ENCODE peak calls at places on chromosomes 5 and 9, in seven cellular contexts. O is NCI-H524, C is C1 segment of cervical spinal cord, X is cardiac fibroblast, T is lung, A is A172, L is B cell. J is an unnamed sample.

GRCh38 chr9:114305189-114305555 is 17.7 kb upstream of the ORM1 start:
- DNase-seq in O (no peak), C (no peak), X (no peak), T (no peak), A (no peak), L (no peak), J (no peak)

GRCh38 chr9:107733530-107733907 is 243.9 kb upstream of the KLF4 start:
- DNase-seq in O (no peak), C (peak), X (peak), T (no peak), A (no peak), L (no peak), J (no peak)

GRCh38 chr5:57184322-57184721 is 10.5 kb downstream of the GPBP1 start:
- DNase-seq in O (peak), C (no peak), X (no peak), T (no peak), A (no peak), L (no peak), J (no peak)

GRCh38 chr5:138789771-138790242 is 36.6 kb downstream of the CTNNA1 start:
- DNase-seq in O (peak), C (no peak), X (peak), T (no peak), A (peak), L (no peak), J (peak)

GRCh38 chr5:100676807-100677631 is 141.8 kb downstream of the FAM174A start:
- DNase-seq in O (no peak), C (no peak), X (peak), T (no peak), A (peak), L (no peak), J (no peak)

GRCh38 chr5:64221911-64222310 is 56.3 kb downstream of the RNF180 start:
- DNase-seq in O (no peak), C (no peak), X (no peak), T (no peak), A (no peak), L (no peak), J (no peak)

GRCh38 chr5:123371575-123372179 is 51.5 kb downstream of the CEP120 start:
- DNase-seq in O (no peak), C (no peak), X (peak), T (peak), A (peak), L (peak), J (no peak)

GRCh38 chr5:80941496-80941895 is 18.7 kb upstream of the RASGRF2 start:
- DNase-seq in O (no peak), C (no peak), X (no peak), T (no peak), A (no peak), L (no peak), J (no peak)

GRCh38 chr5:144187699-144188294 is 17.1 kb downstream of the KCTD16 start:
- DNase-seq in O (no peak), C (no peak), X (peak), T (peak), A (peak), L (peak), J (no peak)

GRCh38 chr5:145479862-145480261 is 355.3 kb downstream of the PRELID2 start:
- DNase-seq in O (no peak), C (no peak), X (peak), T (no peak), A (no peak), L (no peak), J (no peak)

GRCh38 chr5:31664566-31664965 is 25.6 kb downstream of the PDZD2 start:
- DNase-seq in O (peak), C (no peak), X (peak), T (no peak), A (peak), L (no peak), J (no peak)

GRCh38 chr9:115373000-115373709 is 255.2 kb upstream of the TNC start:
- DNase-seq in O (no peak), C (no peak), X (peak), T (no peak), A (peak), L (no peak), J (peak)

GRCh38 chr5:1724822-1725602 is 74.6 kb downstream of the MRPL36 start:
- DNase-seq in O (no peak), C (no peak), X (peak), T (no peak), A (no peak), L (no peak), J (no peak)

GRCh38 chr5:9621379-9621903 is 8.7 kb downstream of the TAS2R1 start:
- DNase-seq in O (no peak), C (no peak), X (peak), T (no peak), A (peak), L (no peak), J (no peak)

GRCh38 chr9:115152281-115152680 is 34.3 kb upstream of the TNC start:
- DNase-seq in O (no peak), C (no peak), X (no peak), T (no peak), A (no peak), L (no peak), J (no peak)

GRCh38 chr9:37415011-37415719 is 7.3 kb upstream of the GRHPR start:
- DNase-seq in O (peak), C (peak), X (peak), T (peak), A (peak), L (peak), J (no peak)

GRCh38 chr5:14954620-14955343 is 83.2 kb upstream of the ANKH start:
- DNase-seq in O (no peak), C (no peak), X (no peak), T (no peak), A (no peak), L (no peak), J (no peak)

GRCh38 chr5:1731091-1731639 is 68.5 kb downstream of the MRPL36 start:
- DNase-seq in O (no peak), C (no peak), X (no peak), T (no peak), A (no peak), L (no peak), J (no peak)

GRCh38 chr9:6354072-6354686 is 26.0 kb downstream of the TPD52L3 start:
- DNase-seq in O (peak), C (no peak), X (peak), T (no peak), A (peak), L (peak), J (peak)

GRCh38 chr5:147782053-147783028 is at the start of gene JAKMIP2:
- DNase-seq in O (peak), C (peak), X (peak), T (peak), A (peak), L (peak), J (no peak)

GRCh38 chr5:141313711-141314110 is 6.9 kb downstream of the TAF7 start:
- DNase-seq in O (no peak), C (no peak), X (no peak), T (no peak), A (no peak), L (no peak), J (no peak)

GRCh38 chr9:123448247-123448646 is 92.2 kb downstream of the CRB2 start:
- DNase-seq in O (no peak), C (no peak), X (no peak), T (no peak), A (no peak), L (no peak), J (no peak)

GRCh38 chr5:113331201-113331551 is 103.6 kb downstream of the TSSK1B start:
- DNase-seq in O (peak), C (no peak), X (peak), T (no peak), A (peak), L (no peak), J (no peak)

GRCh38 chr5:169442354-169443248 is 141.0 kb upstream of the SPDL1 start:
- DNase-seq in O (no peak), C (no peak), X (peak), T (no peak), A (no peak), L (no peak), J (no peak)

GRCh38 chr5:6181147-6181729 is 197.1 kb downstream of the MED10 start:
- DNase-seq in O (no peak), C (no peak), X (no peak), T (no peak), A (no peak), L (no peak), J (no peak)

GRCh38 chr9:73155389-73155788 is 3.7 kb downstream of the ANXA1 start:
- DNase-seq in O (no peak), C (no peak), X (no peak), T (no peak), A (no peak), L (no peak), J (no peak)

GRCh38 chr9:105385372-105385985 is 62.4 kb upstream of the FSD1L start:
- DNase-seq in O (no peak), C (peak), X (peak), T (no peak), A (peak), L (peak), J (peak)

GRCh38 chr9:14111670-14112069 is 202.3 kb downstream of the NFIB start:
- DNase-seq in O (no peak), C (no peak), X (peak), T (no peak), A (no peak), L (no peak), J (no peak)

GRCh38 chr9:133604856-133605255 is 4.3 kb downstream of the FAM163B start:
- DNase-seq in O (no peak), C (no peak), X (no peak), T (no peak), A (no peak), L (no peak), J (no peak)

GRCh38 chr5:172837640-172838039 is 3.6 kb downstream of the ERGIC1 start:
- DNase-seq in O (no peak), C (no peak), X (no peak), T (peak), A (no peak), L (peak), J (peak)

GRCh38 chr5:157748740-157749461 is 5.4 kb downstream of the LSM11 start:
- DNase-seq in O (no peak), C (no peak), X (peak), T (no peak), A (peak), L (no peak), J (no peak)

GRCh38 chr9:86902606-86903460 is 44.5 kb downstream of the GAS1 start:
- DNase-seq in O (no peak), C (no peak), X (no peak), T (no peak), A (no peak), L (no peak), J (no peak)

GRCh38 chr5:96934291-96934694 is 1.6 kb upstream of the LNPEP start:
- DNase-seq in O (no peak), C (no peak), X (peak), T (no peak), A (no peak), L (no peak), J (no peak)

GRCh38 chr5:108003178-108003577 is 332.4 kb upstream of the EFNA5 start:
- DNase-seq in O (no peak), C (no peak), X (peak), T (no peak), A (peak), L (no peak), J (no peak)

GRCh38 chr9:101693937-101694336 is 44.5 kb downstream of the GRIN3A start:
- DNase-seq in O (no peak), C (no peak), X (no peak), T (no peak), A (no peak), L (no peak), J (no peak)

GRCh38 chr5:154201108-154201769 is 10.7 kb downstream of the GALNT10 start:
- DNase-seq in O (no peak), C (no peak), X (no peak), T (no peak), A (no peak), L (no peak), J (no peak)

J was measured in GM19239.